ENCODE peak calls at places on chromosomes 4 and X, in four cellular contexts. B is astrocyte of the cerebellum; A is CD4-positive, alpha-beta T cell; T is NCI-H1105. F is an unnamed sample.

GRCh38 chr4:1309261-1310010 is 19.7 kb downstream of the MAEA start:
- DNase-seq in T (no peak), B (peak), A (peak), F (peak)

GRCh38 chrX:23803931-23804381 is 21.0 kb downstream of the SAT1 start:
- DNase-seq in T (no peak), A (no peak), B (no peak), F (no peak)

GRCh38 chr4:80367737-80368136 is 32.2 kb downstream of the CFAP299 start:
- DNase-seq in B (no peak), A (no peak), T (no peak), F (no peak)

GRCh38 chr4:141153751-141154510 is 20.7 kb upstream of the RNF150 start:
- DNase-seq in B (no peak), A (no peak), T (no peak), F (no peak)

GRCh38 chr4:123246085-123246484 is 150.5 kb upstream of the SPRY1 start:
- DNase-seq in A (no peak), B (no peak), T (no peak), F (no peak)

GRCh38 chrX:42022158-42022557 is 98.8 kb upstream of the CASK start:
- DNase-seq in A (no peak), T (no peak), B (no peak), F (no peak)

GRCh38 chrX:150017868-150018267 is 79.6 kb upstream of the EOLA2 start:
- DNase-seq in A (no peak), T (no peak), B (no peak), F (no peak)

GRCh38 chr4:69707807-69708206 is 52.6 kb downstream of the SULT1B1 start:
- DNase-seq in T (no peak), B (no peak), A (no peak), F (no peak)

GRCh38 chr4:56655209-56655626 is 25.9 kb downstream of the HOPX start:
- DNase-seq in T (peak), A (no peak), B (no peak), F (no peak)

GRCh38 chrX:45849261-45849660 is 648.6 kb upstream of the DIPK2B start:
- DNase-seq in A (no peak), T (peak), B (peak), F (peak)

GRCh38 chrX:152821145-152821765 is 9.3 kb downstream of the CETN2 start:
- DNase-seq in B (peak), A (no peak), T (peak), F (no peak)

GRCh38 chr4:102308032-102308799 is 37.1 kb downstream of the SLC39A8 start:
- DNase-seq in A (no peak), B (no peak), T (no peak), F (no peak)

GRCh38 chr4:8086751-8087445 is 71.7 kb downstream of the ABLIM2 start:
- DNase-seq in T (no peak), B (no peak), A (no peak), F (no peak)

GRCh38 chr4:7693237-7693608 is 246.4 kb downstream of the AFAP1 start:
- DNase-seq in T (no peak), B (no peak), A (no peak), F (no peak)

GRCh38 chr4:67131224-67131623 is 414.1 kb downstream of the CENPC start:
- DNase-seq in T (no peak), B (no peak), A (no peak), F (no peak)

GRCh38 chr4:1756893-1757779 is 35.8 kb downstream of the TACC3 start:
- DNase-seq in B (no peak), T (no peak), A (no peak), F (no peak)